ENCODE peak calls at places on chromosomes 11 and 22, in four cellular contexts. T, I, X and B are unnamed samples.

GRCh38 chr11:34637303-34637702 is 16.4 kb downstream of the EHF start:
- DNase-seq in T (no peak), I (no peak), X (no peak), B (no peak)

GRCh38 chr11:18729426-18729825 is 3.4 kb upstream of the IGSF22 start:
- DNase-seq in T (no peak), I (no peak), X (no peak), B (no peak)

GRCh38 chr22:30887861-30888260 is 80.7 kb downstream of the MORC2 start:
- DNase-seq in T (no peak), I (no peak), X (no peak), B (no peak)

GRCh38 chr11:119787074-119787461 is 58.1 kb upstream of the NECTIN1 start:
- DNase-seq in T (no peak), I (no peak), X (no peak), B (no peak)

GRCh38 chr22:27850000-27850465 is 48.5 kb upstream of the MN1 start:
- DNase-seq in T (no peak), I (no peak), X (no peak), B (no peak)

GRCh38 chr11:121250843-121251242 is 41.7 kb upstream of the SC5D start:
- DNase-seq in T (no peak), I (no peak), X (no peak), B (no peak)

GRCh38 chr22:35622132-35622913 is 5.2 kb upstream of the MB start:
- DNase-seq in T (no peak), I (no peak), X (no peak), B (no peak)

GRCh38 chr22:37329239-37330140 is 47.2 kb downstream of the CYTH4 start:
- DNase-seq in T (no peak), I (no peak), X (no peak), B (no peak)

GRCh38 chr11:64876835-64877341 is 1.5 kb downstream of the EHD1 start:
- DNase-seq in T (no peak), I (peak; percentile 22), X (no peak), B (no peak)

GRCh38 chr11:65468874-65469333 is 29.9 kb upstream of the MALAT1 start:
- DNase-seq in T (peak; percentile 55), I (peak; percentile 73), X (peak; percentile 79), B (peak; percentile 76)

GRCh38 chr11:130536106-130537040 is 87.9 kb downstream of the ADAMTS15 start:
- DNase-seq in T (no peak), I (no peak), X (no peak), B (no peak)

GRCh38 chr22:44736581-44737413 is 15.6 kb upstream of the ARHGAP8 start:
- DNase-seq in T (no peak), I (no peak), X (no peak), B (no peak)

GRCh38 chr11:121236115-121237001 is 56.2 kb upstream of the SC5D start:
- DNase-seq in T (no peak), I (no peak), X (peak; percentile 44), B (no peak)

GRCh38 chr11:19598876-19599275 is 113.8 kb upstream of the NAV2 start:
- DNase-seq in T (no peak), I (no peak), X (no peak), B (no peak)

GRCh38 chr11:107040447-107041444 is 22.5 kb upstream of the GUCY1A2 start:
- DNase-seq in T (no peak), I (no peak), X (no peak), B (no peak)

GRCh38 chr11:120766318-120766717 is 254.8 kb downstream of the GRIK4 start:
- DNase-seq in T (no peak), I (no peak), X (no peak), B (no peak)

GRCh38 chr11:83403990-83404389 is 117.8 kb upstream of the CCDC90B start:
- DNase-seq in T (no peak), I (no peak), X (no peak), B (no peak)

GRCh38 chr22:25364736-25365241 is 145.3 kb downstream of the CRYBB2 start:
- DNase-seq in T (no peak), I (no peak), X (no peak), B (no peak)

GRCh38 chr11:64298966-64299846 is 952 bp upstream of the CATSPERZ start:
- DNase-seq in T (no peak), I (no peak), X (no peak), B (no peak)

GRCh38 chr11:133581091-133581490 is 48.8 kb upstream of the OPCML start:
- DNase-seq in T (no peak), I (no peak), X (no peak), B (no peak)

GRCh38 chr11:130217133-130217631 is 57.6 kb downstream of the ST14 start:
- DNase-seq in T (no peak), I (no peak), X (no peak), B (no peak)

GRCh38 chr11:120798854-120799253 is 225.0 kb upstream of the TBCEL start:
- DNase-seq in T (no peak), I (no peak), X (no peak), B (no peak)

GRCh38 chr11:121018746-121019145 is 5.2 kb upstream of the TBCEL start:
- DNase-seq in T (no peak), I (no peak), X (no peak), B (no peak)

GRCh38 chr11:72363112-72363511 is 71.2 kb downstream of the CLPB start:
- DNase-seq in T (no peak), I (no peak), X (no peak), B (no peak)